ENCODE peak calls at places on chromosomes 12 and 14, in six cellular contexts. M, H, R, X, Y and A are unnamed samples.

GRCh38 chr14:104383088-104383805 is 196.3 kb upstream of the C14orf180 start:
- DNase-seq in M (no peak), H (no peak), R (peak), X (no peak), Y (no peak), A (no peak)

GRCh38 chr12:90250766-90251165 is 542.1 kb upstream of the ATP2B1 start:
- DNase-seq in M (no peak), H (peak), R (no peak), X (no peak), Y (peak), A (no peak)

GRCh38 chr12:27711312-27711682 is 665 bp downstream of the MRPS35 start:
- DNase-seq in M (no peak), H (no peak), R (no peak), X (peak), Y (no peak), A (no peak)

GRCh38 chr12:92539966-92540791 is 162.6 kb upstream of the PLEKHG7 start:
- DNase-seq in M (no peak), H (no peak), R (no peak), X (peak), Y (no peak), A (no peak)

GRCh38 chr12:104083769-104084475 is 19.6 kb downstream of the HCFC2 start:
- DNase-seq in M (no peak), H (no peak), R (no peak), X (no peak), Y (no peak), A (no peak)

GRCh38 chr12:15756822-15757221 is 32.4 kb downstream of the EPS8 start:
- DNase-seq in M (peak), H (peak), R (no peak), X (no peak), Y (no peak), A (no peak)

GRCh38 chr12:130452546-130452945 is 114.9 kb downstream of the PIWIL1 start:
- DNase-seq in M (no peak), H (no peak), R (no peak), X (no peak), Y (no peak), A (no peak)

GRCh38 chr14:86091811-86092210 is 561.9 kb downstream of the FLRT2 start:
- DNase-seq in M (no peak), H (no peak), R (no peak), X (no peak), Y (no peak), A (no peak)

GRCh38 chr12:40310201-40310600 is 85.4 kb downstream of the LRRK2 start:
- DNase-seq in M (no peak), H (no peak), R (no peak), X (no peak), Y (no peak), A (no peak)

GRCh38 chr14:68266998-68267397 is 447.4 kb downstream of the RAD51B start:
- DNase-seq in M (no peak), H (no peak), R (no peak), X (no peak), Y (no peak), A (no peak)
- H3K4me3 ChIP-seq in M (no peak), H (no peak), R (no peak), X (no peak), Y (no peak), A (no peak)

GRCh38 chr12:49026678-49027480 is 8.3 kb upstream of the PRKAG1 start:
- DNase-seq in M (no peak), H (no peak), R (no peak), X (no peak), Y (no peak), A (no peak)
- H3K4me3 ChIP-seq in M (no peak), H (no peak), R (no peak), X (no peak), Y (no peak), A (no peak)

GRCh38 chr12:24902521-24903304 is 46.2 kb downstream of the BCAT1 start:
- DNase-seq in M (no peak), H (peak), R (no peak), X (peak), Y (peak), A (no peak)
- H3K4me3 ChIP-seq in M (peak), H (peak), R (peak), X (peak), Y (peak), A (peak)

GRCh38 chr14:105400016-105400415 is 1.7 kb downstream of the TEX22 start:
- DNase-seq in M (no peak), H (no peak), R (no peak), X (no peak), Y (no peak), A (no peak)
- H3K4me3 ChIP-seq in M (no peak), H (no peak), R (no peak), X (no peak), Y (peak), A (no peak)

DNA sequence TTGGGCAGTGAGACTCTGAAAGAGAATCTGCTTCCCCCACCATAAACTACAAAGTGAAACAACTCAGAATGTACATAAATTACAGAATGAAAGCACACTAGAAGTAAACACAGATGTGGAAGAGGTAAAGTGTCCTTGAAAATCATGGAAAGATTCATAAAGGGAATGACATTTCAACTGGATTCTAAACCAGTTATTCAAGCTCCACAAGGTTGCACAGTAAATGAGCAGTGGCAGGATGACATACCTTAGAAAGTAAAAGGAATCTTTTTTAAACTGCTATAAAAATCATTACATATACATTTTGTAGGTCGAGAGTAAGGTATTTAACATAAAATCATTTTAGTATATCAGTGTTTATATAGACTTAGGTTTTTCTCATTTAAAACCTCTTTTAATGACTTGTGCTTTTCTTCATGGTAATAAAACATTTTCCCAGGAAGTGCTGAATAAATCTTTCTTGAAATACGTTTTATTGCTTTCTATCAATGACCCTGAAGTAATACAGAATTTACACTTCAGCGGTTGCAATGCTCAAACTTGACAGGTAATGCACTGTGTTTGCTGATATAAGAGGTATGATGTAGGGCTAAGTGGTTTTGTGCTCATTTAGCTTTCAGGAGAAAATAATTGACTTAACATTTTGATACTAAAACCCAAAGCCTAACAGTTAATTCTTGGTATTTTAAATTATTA is 270.6 kb downstream of the NAV3 start:
- DNase-seq in M (no peak), H (no peak), R (no peak), X (no peak), Y (no peak), A (no peak)
- H3K4me3 ChIP-seq in M (no peak), H (no peak), R (no peak), X (no peak), Y (no peak), A (no peak)

DNA sequence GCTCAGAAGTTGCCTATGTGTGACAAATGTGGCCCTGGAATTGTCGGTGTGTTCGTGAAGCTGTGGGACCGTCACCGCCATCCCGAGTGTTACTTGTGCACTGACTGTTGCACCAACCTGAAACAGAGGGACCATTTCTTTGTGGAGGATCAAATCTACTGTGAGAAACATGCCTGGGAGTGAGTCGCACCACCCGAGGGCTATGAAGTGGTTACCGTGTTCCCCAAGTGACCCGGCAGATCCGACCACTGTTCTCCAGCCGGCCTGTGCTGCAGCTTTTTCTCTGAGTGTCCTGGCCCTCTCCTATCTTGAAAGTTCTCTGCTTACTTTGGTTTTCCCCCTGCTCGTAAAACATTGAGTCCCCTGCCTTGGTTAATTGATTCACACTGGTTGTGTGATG is 65.3 kb downstream of the VCPKMT start:
- DNase-seq in M (no peak), H (no peak), R (no peak), X (no peak), Y (no peak), A (no peak)
- H3K4me3 ChIP-seq in M (no peak), H (no peak), R (no peak), X (no peak), Y (no peak), A (no peak)

GRCh38 chr12:111993290-111994150 is 19.4 kb downstream of the TMEM116 start:
- DNase-seq in M (no peak), H (no peak), R (no peak), X (no peak), Y (no peak), A (no peak)
- H3K4me3 ChIP-seq in M (no peak), H (no peak), R (no peak), X (no peak), Y (no peak), A (no peak)

DNA sequence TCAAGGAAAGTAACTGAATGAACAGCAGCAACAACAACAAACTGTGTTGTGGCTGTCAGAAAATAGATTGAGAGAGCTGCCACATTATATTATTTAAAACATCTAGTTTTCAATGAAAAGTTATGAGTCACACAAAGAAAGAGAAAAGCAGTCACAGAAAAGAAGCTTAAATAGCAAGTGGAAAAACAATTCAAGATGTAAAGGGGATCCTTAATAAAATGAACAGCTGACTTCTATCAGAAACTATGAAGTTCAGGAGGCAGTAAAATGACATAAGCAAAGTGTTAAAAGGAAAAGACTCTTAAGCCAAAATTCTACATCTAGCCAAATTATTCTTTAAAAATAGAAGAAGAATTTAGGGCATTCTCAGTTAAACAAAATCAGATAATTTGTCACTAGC is 5.6 kb downstream of the CLEC14A start:
- DNase-seq in M (no peak), H (peak), R (no peak), X (no peak), Y (no peak), A (no peak)
- H3K4me3 ChIP-seq in M (no peak), H (no peak), R (no peak), X (no peak), Y (peak), A (no peak)